ENCODE peak calls at places on chromosome 7, in seven cellular contexts. Q, S, B, T, N, C and D are unnamed samples.

GRCh38 chr7:34133983-34134782 is 228.8 kb downstream of the BMPER start:
- DNase-seq in Q (peak), S (peak), B (peak), T (peak), N (peak), C (peak), D (peak)

GRCh38 chr7:144470052-144470451 is 66.6 kb upstream of the NOBOX start:
- DNase-seq in Q (no peak), S (no peak), B (no peak), T (no peak), N (no peak), C (no peak), D (no peak)

GRCh38 chr7:47521816-47522561 is 59.9 kb downstream of the TNS3 start:
- DNase-seq in Q (no peak), S (no peak), B (peak), T (no peak), N (no peak), C (no peak), D (no peak)

GRCh38 chr7:727104-727805 is at the start of gene PRKAR1B:
- DNase-seq in Q (no peak), S (no peak), B (no peak), T (peak), N (peak), C (no peak), D (no peak)

GRCh38 chr7:143381427-143382125 is 431 bp downstream of the ZYX start:
- DNase-seq in Q (peak), S (no peak), B (peak), T (peak), N (no peak), C (no peak), D (no peak)

GRCh38 chr7:1531979-1532455 is 1.5 kb downstream of the MAFK start:
- DNase-seq in Q (no peak), S (no peak), B (no peak), T (peak), N (no peak), C (no peak), D (no peak)

GRCh38 chr7:108000875-108001758 is 1.8 kb downstream of the LAMB1 start:
- DNase-seq in Q (no peak), S (no peak), B (peak), T (peak), N (no peak), C (peak), D (peak)

GRCh38 chr7:8214162-8214897 is 47.6 kb downstream of the ICA1 start:
- DNase-seq in Q (no peak), S (no peak), B (no peak), T (peak), N (no peak), C (no peak), D (no peak)

DNA sequence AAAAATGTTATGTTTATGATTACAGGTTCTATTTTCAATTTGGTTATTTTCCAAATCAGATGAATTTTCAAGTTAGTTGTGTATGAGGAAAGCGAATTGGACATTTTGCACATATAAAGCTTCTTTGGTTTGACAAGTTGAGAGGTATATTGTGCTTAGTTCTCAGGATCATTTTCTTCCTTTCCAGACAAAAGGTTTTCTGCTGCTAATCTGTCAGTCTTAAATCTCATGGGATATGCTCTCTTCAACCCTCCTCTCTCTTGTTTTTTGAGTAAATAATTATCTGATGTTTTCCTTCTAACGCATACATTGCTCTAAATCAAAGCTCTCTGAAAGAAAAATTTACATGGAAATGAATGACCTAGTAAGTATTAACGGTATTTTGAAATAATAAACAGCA is 77.9 kb downstream of the PPP1R3A start:
- DNase-seq in Q (no peak), S (no peak), B (no peak), T (no peak), N (no peak), C (no peak), D (no peak)
- TF ChIP-seq CTCF in Q (no peak), S (no peak), B (no peak), T (no peak), N (no peak), C (no peak), D (no peak)

GRCh38 chr7:31320675-31321074 is 19.9 kb downstream of the NEUROD6 start:
- DNase-seq in Q (no peak), S (no peak), B (no peak), T (no peak), N (no peak), C (no peak), D (no peak)

GRCh38 chr7:31315758-31316157 is 24.8 kb downstream of the NEUROD6 start:
- DNase-seq in Q (no peak), S (no peak), B (no peak), T (no peak), N (no peak), C (no peak), D (no peak)

GRCh38 chr7:31314781-31315180 is 25.7 kb downstream of the NEUROD6 start:
- DNase-seq in Q (no peak), S (no peak), B (no peak), T (no peak), N (no peak), C (no peak), D (no peak)

GRCh38 chr7:31318308-31318707 is 22.2 kb downstream of the NEUROD6 start:
- DNase-seq in Q (no peak), S (no peak), B (no peak), T (no peak), N (no peak), C (no peak), D (no peak)

GRCh38 chr7:31316876-31317275 is 23.6 kb downstream of the NEUROD6 start:
- DNase-seq in Q (no peak), S (no peak), B (no peak), T (no peak), N (no peak), C (no peak), D (no peak)
- TF ChIP-seq CTCF in Q (no peak), S (no peak), B (no peak), T (no peak), N (no peak), C (no peak), D (no peak)

GRCh38 chr7:129827467-129827990 is 125.2 kb downstream of the UBE2H start:
- DNase-seq in Q (no peak), S (no peak), B (no peak), T (no peak), N (no peak), C (no peak), D (no peak)

GRCh38 chr7:129828078-129828762 is 124.5 kb downstream of the UBE2H start:
- DNase-seq in Q (no peak), S (no peak), B (no peak), T (no peak), N (no peak), C (no peak), D (no peak)

GRCh38 chr7:129824291-129825004 is 128.3 kb downstream of the UBE2H start:
- DNase-seq in Q (no peak), S (no peak), B (no peak), T (no peak), N (no peak), C (no peak), D (peak)

GRCh38 chr7:129825554-129826267 is 127.0 kb downstream of the UBE2H start:
- DNase-seq in Q (peak), S (peak), B (peak), T (peak), N (peak), C (peak), D (peak)

DNA sequence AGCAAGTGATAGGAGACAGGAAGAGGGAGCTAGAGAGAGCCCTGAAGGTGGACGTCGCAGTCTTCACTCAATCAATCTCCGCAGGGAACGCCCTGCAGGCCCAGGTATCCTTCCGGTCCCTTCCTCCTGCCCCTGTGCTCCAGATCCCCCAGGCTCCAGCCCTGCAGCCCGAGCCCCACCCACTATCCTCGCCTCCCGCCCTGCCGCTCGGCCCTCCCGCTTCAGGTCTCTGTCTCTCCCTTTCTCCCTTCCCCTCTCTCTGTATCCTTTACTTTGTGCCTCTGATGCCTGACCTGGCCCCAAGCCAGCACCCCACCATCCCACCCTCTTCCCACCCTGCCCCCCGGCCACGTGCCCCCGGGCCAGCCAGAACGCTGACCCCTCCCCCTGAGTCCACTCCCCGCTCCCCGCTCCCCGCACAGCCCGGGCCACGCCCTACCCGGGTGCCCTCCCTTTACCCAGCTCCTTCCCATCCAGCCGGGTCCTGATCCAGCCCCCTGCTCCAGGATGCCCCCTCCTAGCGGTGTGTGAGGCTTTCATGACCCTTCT is 127.7 kb downstream of the UBE2H start:
- DNase-seq in Q (peak), S (peak), B (peak), T (peak), N (peak), C (peak), D (peak)
- TF ChIP-seq CTCF in Q (no peak), S (no peak), B (no peak), T (peak), N (no peak), C (no peak), D (no peak)

GRCh38 chr7:99275496-99275895 is 2.9 kb downstream of the MYH16 start:
- DNase-seq in Q (no peak), S (no peak), B (no peak), T (no peak), N (no peak), C (no peak), D (no peak)

GRCh38 chr7:99272476-99273045 is at the start of gene MYH16:
- DNase-seq in Q (no peak), S (no peak), B (no peak), T (peak), N (no peak), C (no peak), D (no peak)

GRCh38 chr7:99278180-99278579 is 5.5 kb downstream of the MYH16 start:
- DNase-seq in Q (no peak), S (no peak), B (no peak), T (no peak), N (no peak), C (no peak), D (no peak)
- TF ChIP-seq CTCF in Q (no peak), S (no peak), B (no peak), T (peak), N (no peak), C (no peak), D (no peak)

GRCh38 chr7:159067870-159068787 is 76.5 kb downstream of the VIPR2 start:
- DNase-seq in Q (peak), S (no peak), B (peak), T (no peak), N (no peak), C (no peak), D (no peak)
- TF ChIP-seq CTCF in Q (no peak), S (no peak), B (no peak), T (no peak), N (no peak), C (no peak), D (no peak)

GRCh38 chr7:133139350-133139749 is 57.5 kb upstream of the CHCHD3 start:
- DNase-seq in Q (no peak), S (peak), B (no peak), T (peak), N (peak), C (peak), D (peak)
- TF ChIP-seq CTCF in Q (no peak), S (no peak), B (no peak), T (peak), N (no peak), C (peak), D (peak)

DNA sequence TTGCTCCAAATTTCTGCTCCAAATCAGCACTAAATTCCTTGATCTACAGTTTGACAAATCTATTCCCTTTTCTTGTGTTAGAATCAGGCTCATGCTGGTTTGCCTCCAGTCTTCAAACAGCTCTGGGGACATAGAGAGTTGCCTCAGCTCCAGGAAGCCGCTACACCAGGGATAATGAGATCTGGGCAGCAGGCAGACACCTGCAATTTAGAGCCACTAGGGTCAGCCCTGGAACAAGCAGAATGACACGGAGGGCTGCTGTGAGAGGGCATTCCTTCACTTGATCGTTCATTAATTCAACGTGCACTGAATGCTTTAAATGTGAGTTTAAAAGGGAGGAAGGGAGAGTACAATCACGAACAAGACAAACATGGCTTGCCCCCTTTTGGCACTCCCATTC is 3.7 kb upstream of the ELMO1 start:
- DNase-seq in Q (no peak), S (no peak), B (no peak), T (no peak), N (no peak), C (no peak), D (no peak)
- TF ChIP-seq CTCF in Q (no peak), S (no peak), B (no peak), T (no peak), N (no peak), C (no peak), D (no peak)

GRCh38 chr7:116367171-116367813 is 132.2 kb upstream of the CAV2 start:
- DNase-seq in Q (no peak), S (no peak), B (no peak), T (no peak), N (no peak), C (no peak), D (no peak)

GRCh38 chr7:116363637-116364432 is 135.7 kb upstream of the CAV2 start:
- DNase-seq in Q (no peak), S (no peak), B (no peak), T (peak), N (no peak), C (no peak), D (no peak)

GRCh38 chr7:116361767-116362166 is 137.8 kb upstream of the CAV2 start:
- DNase-seq in Q (no peak), S (no peak), B (no peak), T (no peak), N (no peak), C (no peak), D (no peak)

GRCh38 chr7:116368960-116369359 is 130.6 kb upstream of the CAV2 start:
- DNase-seq in Q (no peak), S (no peak), B (no peak), T (no peak), N (no peak), C (no peak), D (no peak)

DNA sequence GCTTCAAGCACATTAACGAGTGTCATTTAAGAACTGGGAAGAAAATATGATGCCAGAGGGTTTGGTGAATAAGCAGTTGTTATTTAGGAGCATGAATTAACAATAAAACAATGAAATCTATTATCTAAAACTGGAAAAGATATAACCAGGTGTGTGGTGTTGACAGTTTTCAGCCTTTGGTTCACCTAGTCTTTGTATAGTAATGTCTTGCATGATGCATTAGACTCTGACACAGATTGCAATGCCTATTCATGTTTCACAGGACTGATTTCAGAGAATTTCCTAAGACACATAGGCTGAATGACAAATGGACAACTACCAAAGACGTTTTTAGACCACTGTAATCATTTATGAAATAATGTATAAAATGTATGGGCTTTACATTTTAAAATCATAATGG is 135.1 kb upstream of the CAV2 start:
- DNase-seq in Q (no peak), S (no peak), B (no peak), T (no peak), N (no peak), C (no peak), D (no peak)
- TF ChIP-seq CTCF in Q (no peak), S (no peak), B (no peak), T (no peak), N (no peak), C (no peak), D (no peak)